ENCODE peak calls at places on chromosomes 13 and 19, in six cellular contexts. X, V, O, Q, A and Y are unnamed samples.

GRCh38 chr13:47211106-47211505 is 314.3 kb upstream of the HTR2A start:
- DNase-seq in A (no peak), X (no peak), V (peak; percentile 52), Q (peak; percentile 4), O (no peak), Y (no peak)

GRCh38 chr19:9934132-9934950 is 2.0 kb downstream of the OLFM2 start:
- DNase-seq in Q (peak; percentile 81), X (peak; percentile 79), V (peak; percentile 93), A (no peak), O (peak; percentile 63), Y (peak; percentile 80)

GRCh38 chr13:20387441-20387971 is 138.2 kb downstream of the CRYL1 start:
- DNase-seq in V (no peak), A (no peak), X (no peak), Q (no peak), O (no peak), Y (no peak)

GRCh38 chr19:49243726-49244125 is 81.3 kb downstream of the SLC6A16 start:
- DNase-seq in V (no peak), X (no peak), A (no peak), O (no peak), Q (no peak), Y (no peak)

GRCh38 chr13:26681036-26681435 is 79.5 kb downstream of the GPR12 start:
- DNase-seq in Q (no peak), V (no peak), O (no peak), X (no peak), A (no peak), Y (no peak)

GRCh38 chr13:39895254-39895653 is 239.8 kb downstream of the COG6 start:
- DNase-seq in Q (no peak), A (peak; percentile 19), X (no peak), O (no peak), V (peak; percentile 49), Y (no peak)

GRCh38 chr13:59103004-59103768 is 1060.5 kb downstream of the DIAPH3 start:
- DNase-seq in A (peak; percentile 33), X (no peak), V (no peak), O (no peak), Q (no peak), Y (no peak)

GRCh38 chr13:73141292-73141771 is 82.5 kb downstream of the KLF5 start:
- DNase-seq in X (no peak), Q (no peak), A (no peak), V (no peak), O (no peak), Y (no peak)

GRCh38 chr13:114130708-114131580 is 1.5 kb downstream of the RASA3 start:
- DNase-seq in Q (peak; percentile 77), V (peak; percentile 98), A (no peak), X (no peak), O (peak; percentile 33), Y (no peak)

GRCh38 chr19:38849746-38850230 is at the start of gene HNRNPL:
- DNase-seq in V (no peak), A (no peak), Q (no peak), O (no peak), X (no peak), Y (no peak)

GRCh38 chr19:30743702-30744101 is 371.5 kb downstream of the ZNF536 start:
- DNase-seq in Q (no peak), V (no peak), X (no peak), A (no peak), O (no peak), Y (no peak)

GRCh38 chr13:33138441-33138840 is 122.2 kb downstream of the KL start:
- DNase-seq in A (no peak), V (no peak), Q (no peak), X (no peak), O (no peak), Y (no peak)

GRCh38 chr13:24161980-24162517 is 1.5 kb downstream of the SPATA13 start:
- DNase-seq in V (no peak), O (peak; percentile 45), Q (no peak), X (peak; percentile 32), A (no peak), Y (no peak)

GRCh38 chr13:75769141-75769905 is 133.2 kb downstream of the LMO7 start:
- DNase-seq in Q (no peak), X (no peak), O (no peak), V (peak; percentile 77), A (no peak), Y (no peak)

GRCh38 chr13:27264181-27264580 is 6.4 kb upstream of the RASL11A start:
- DNase-seq in O (no peak), V (peak; percentile 53), X (no peak), Q (peak; percentile 46), A (no peak), Y (no peak)

GRCh38 chr19:29085630-29086029 is 127.3 kb downstream of the UQCRFS1 start:
- DNase-seq in A (no peak), Q (no peak), X (no peak), V (no peak), O (no peak), Y (no peak)

GRCh38 chr19:49331616-49332055 is 3.6 kb upstream of the CD37 start:
- DNase-seq in Q (peak; percentile 80), O (peak; percentile 42), X (peak; percentile 52), V (peak; percentile 69), A (peak; percentile 47), Y (no peak)

GRCh38 chr13:31172535-31172934 is 10.8 kb upstream of the HSPH1 start:
- DNase-seq in V (peak; percentile 92), Q (no peak), X (no peak), O (no peak), A (no peak), Y (no peak)